ENCODE peak calls at places on chromosomes 7 and 10, in eight cellular contexts. One of them, this sample, is unnamed.

GRCh38 chr7:20596653-20597052 is 18.8 kb upstream of the ABCB5 start:
- DNase-seq in Panc1: peak
- DNase-seq in brain microvascular endothelial cell: peak
- DNase-seq in kidney epithelial cell: peak
- DNase-seq in DND-41: no peak
- DNase-seq in pancreas: no peak
- DNase-seq in cardiac fibroblast: peak
- DNase-seq in AG04450: no peak
- DNase-seq in this sample: peak

GRCh38 chr10:75431180-75432111 is at the start of gene LRMDA:
- DNase-seq in Panc1: no peak
- DNase-seq in brain microvascular endothelial cell: no peak
- DNase-seq in kidney epithelial cell: no peak
- DNase-seq in DND-41: no peak
- DNase-seq in pancreas: peak
- DNase-seq in cardiac fibroblast: peak
- DNase-seq in AG04450: no peak
- DNase-seq in this sample: peak

GRCh38 chr7:121501566-121501965 is 105.5 kb upstream of the FAM3C start:
- DNase-seq in Panc1: no peak
- DNase-seq in brain microvascular endothelial cell: no peak
- DNase-seq in kidney epithelial cell: no peak
- DNase-seq in DND-41: no peak
- DNase-seq in pancreas: no peak
- DNase-seq in cardiac fibroblast: no peak
- DNase-seq in AG04450: no peak
- DNase-seq in this sample: no peak

GRCh38 chr10:79024296-79024695 is 44.5 kb upstream of the ZMIZ1 start:
- DNase-seq in Panc1: no peak
- DNase-seq in brain microvascular endothelial cell: no peak
- DNase-seq in kidney epithelial cell: no peak
- DNase-seq in DND-41: no peak
- DNase-seq in pancreas: no peak
- DNase-seq in cardiac fibroblast: no peak
- DNase-seq in AG04450: no peak
- DNase-seq in this sample: no peak

GRCh38 chr10:11007661-11008060 is 10.0 kb upstream of the CELF2 start:
- DNase-seq in Panc1: no peak
- DNase-seq in brain microvascular endothelial cell: no peak
- DNase-seq in kidney epithelial cell: no peak
- DNase-seq in DND-41: no peak
- DNase-seq in pancreas: no peak
- DNase-seq in cardiac fibroblast: no peak
- DNase-seq in AG04450: no peak
- DNase-seq in this sample: no peak

GRCh38 chr7:121304259-121304658 is 24.5 kb upstream of the WNT16 start:
- DNase-seq in Panc1: no peak
- DNase-seq in brain microvascular endothelial cell: no peak
- DNase-seq in kidney epithelial cell: no peak
- DNase-seq in DND-41: no peak
- DNase-seq in pancreas: no peak
- DNase-seq in cardiac fibroblast: no peak
- DNase-seq in AG04450: no peak
- DNase-seq in this sample: no peak

GRCh38 chr10:69801434-69802315 is at the start of gene COL13A1:
- DNase-seq in Panc1: no peak
- DNase-seq in brain microvascular endothelial cell: peak
- DNase-seq in kidney epithelial cell: no peak
- DNase-seq in DND-41: no peak
- DNase-seq in pancreas: no peak
- DNase-seq in cardiac fibroblast: peak
- DNase-seq in AG04450: no peak
- DNase-seq in this sample: peak

GRCh38 chr7:150927954-150928340 is 50.2 kb downstream of the KCNH2 start:
- DNase-seq in Panc1: no peak
- DNase-seq in brain microvascular endothelial cell: peak
- DNase-seq in kidney epithelial cell: no peak
- DNase-seq in DND-41: no peak
- DNase-seq in pancreas: no peak
- DNase-seq in cardiac fibroblast: peak
- DNase-seq in AG04450: no peak
- DNase-seq in this sample: peak

GRCh38 chr10:22002531-22003110 is 909 bp downstream of the DNAJC1 start:
- DNase-seq in Panc1: no peak
- DNase-seq in brain microvascular endothelial cell: peak
- DNase-seq in kidney epithelial cell: no peak
- DNase-seq in DND-41: peak
- DNase-seq in pancreas: no peak
- DNase-seq in cardiac fibroblast: peak
- DNase-seq in AG04450: no peak
- DNase-seq in this sample: peak

GRCh38 chr10:93352638-93353383 is 129.3 kb downstream of the MYOF start:
- DNase-seq in Panc1: no peak
- DNase-seq in brain microvascular endothelial cell: peak
- DNase-seq in kidney epithelial cell: no peak
- DNase-seq in DND-41: no peak
- DNase-seq in pancreas: no peak
- DNase-seq in cardiac fibroblast: peak
- DNase-seq in AG04450: no peak
- DNase-seq in this sample: peak

GRCh38 chr10:63670291-63670898 is 149.2 kb downstream of the REEP3 start:
- DNase-seq in Panc1: no peak
- DNase-seq in brain microvascular endothelial cell: no peak
- DNase-seq in kidney epithelial cell: no peak
- DNase-seq in DND-41: no peak
- DNase-seq in pancreas: no peak
- DNase-seq in cardiac fibroblast: peak
- DNase-seq in AG04450: no peak
- DNase-seq in this sample: no peak

GRCh38 chr10:89114846-89115625 is 92.1 kb downstream of the CH25H start:
- DNase-seq in Panc1: no peak
- DNase-seq in brain microvascular endothelial cell: no peak
- DNase-seq in kidney epithelial cell: no peak
- DNase-seq in DND-41: no peak
- DNase-seq in pancreas: no peak
- DNase-seq in cardiac fibroblast: peak
- DNase-seq in AG04450: no peak
- DNase-seq in this sample: no peak

GRCh38 chr10:103542764-103543616 is 49.5 kb downstream of the NEURL1 start:
- DNase-seq in Panc1: no peak
- DNase-seq in brain microvascular endothelial cell: peak
- DNase-seq in kidney epithelial cell: no peak
- DNase-seq in DND-41: peak
- DNase-seq in pancreas: peak
- DNase-seq in cardiac fibroblast: peak
- DNase-seq in AG04450: no peak
- DNase-seq in this sample: peak

GRCh38 chr10:130179640-130180039 is 43.4 kb downstream of the GLRX3 start:
- DNase-seq in Panc1: no peak
- DNase-seq in brain microvascular endothelial cell: peak
- DNase-seq in kidney epithelial cell: peak
- DNase-seq in DND-41: peak
- DNase-seq in pancreas: no peak
- DNase-seq in cardiac fibroblast: peak
- DNase-seq in AG04450: peak
- DNase-seq in this sample: peak

GRCh38 chr10:30581779-30582380 is 47.7 kb downstream of the LYZL2 start:
- DNase-seq in Panc1: no peak
- DNase-seq in brain microvascular endothelial cell: peak
- DNase-seq in kidney epithelial cell: no peak
- DNase-seq in DND-41: peak
- DNase-seq in pancreas: no peak
- DNase-seq in cardiac fibroblast: peak
- DNase-seq in AG04450: peak
- DNase-seq in this sample: peak

GRCh38 chr7:85324145-85324799 is 137.4 kb upstream of the SEMA3D start:
- DNase-seq in Panc1: no peak
- DNase-seq in brain microvascular endothelial cell: no peak
- DNase-seq in kidney epithelial cell: no peak
- DNase-seq in DND-41: no peak
- DNase-seq in pancreas: no peak
- DNase-seq in cardiac fibroblast: no peak
- DNase-seq in AG04450: no peak
- DNase-seq in this sample: no peak

GRCh38 chr7:4958477-4959301 is at the start of gene MMD2:
- DNase-seq in Panc1: no peak
- DNase-seq in brain microvascular endothelial cell: no peak
- DNase-seq in kidney epithelial cell: no peak
- DNase-seq in DND-41: no peak
- DNase-seq in pancreas: peak
- DNase-seq in cardiac fibroblast: no peak
- DNase-seq in AG04450: no peak
- DNase-seq in this sample: no peak

GRCh38 chr10:120953897-120954296 is 102.7 kb downstream of the WDR11 start:
- DNase-seq in Panc1: no peak
- DNase-seq in brain microvascular endothelial cell: no peak
- DNase-seq in kidney epithelial cell: no peak
- DNase-seq in DND-41: no peak
- DNase-seq in pancreas: no peak
- DNase-seq in cardiac fibroblast: peak
- DNase-seq in AG04450: no peak
- DNase-seq in this sample: peak

GRCh38 chr10:5447611-5448071 is 35.3 kb downstream of the NET1 start:
- DNase-seq in Panc1: no peak
- DNase-seq in brain microvascular endothelial cell: no peak
- DNase-seq in kidney epithelial cell: no peak
- DNase-seq in DND-41: peak
- DNase-seq in pancreas: no peak
- DNase-seq in cardiac fibroblast: peak
- DNase-seq in AG04450: no peak
- DNase-seq in this sample: peak

DNA sequence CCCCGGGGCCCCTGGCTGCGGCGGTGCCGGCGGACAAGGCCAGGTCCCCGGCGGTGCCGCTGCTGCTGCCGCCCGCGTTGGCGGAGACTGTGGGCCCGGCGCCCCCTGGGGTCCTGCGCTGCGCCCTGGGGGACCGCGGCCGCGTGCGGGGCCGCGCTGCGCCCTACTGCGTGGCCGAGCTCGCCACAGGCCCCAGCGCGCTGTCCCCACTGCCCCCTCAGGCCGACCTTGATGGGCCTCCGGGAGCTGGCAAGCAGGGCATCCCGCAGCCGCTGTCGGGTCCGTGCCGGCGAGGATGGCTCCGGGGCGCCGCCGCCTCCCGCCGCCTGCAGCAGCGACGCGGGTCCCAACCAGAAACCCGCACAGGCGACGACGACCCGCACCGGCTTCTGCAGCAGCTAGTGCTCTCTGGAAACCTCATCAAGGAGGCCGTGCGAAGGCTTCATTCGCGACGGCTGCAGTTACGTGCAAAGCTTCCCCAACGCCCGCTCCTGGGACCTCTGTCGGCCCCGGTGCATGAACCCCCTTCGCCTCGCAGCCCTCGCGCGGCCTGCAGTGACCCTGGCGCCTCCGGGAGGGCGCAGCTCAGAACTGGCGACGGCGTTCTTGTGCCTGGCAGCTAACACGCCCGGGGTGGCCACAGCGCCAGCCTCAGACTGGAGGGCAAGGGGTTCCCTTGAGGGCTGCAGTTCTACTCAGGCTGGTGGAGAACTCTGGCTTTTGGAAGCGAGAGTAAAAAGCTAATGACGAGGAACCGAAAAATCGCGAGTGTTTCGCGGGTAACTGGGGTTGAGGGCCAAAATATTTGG is 804 bp downstream of the FRAT1 start:
- DNase-seq in Panc1: no peak
- DNase-seq in brain microvascular endothelial cell: no peak
- DNase-seq in kidney epithelial cell: no peak
- DNase-seq in DND-41: peak
- DNase-seq in pancreas: peak
- DNase-seq in cardiac fibroblast: no peak
- DNase-seq in AG04450: no peak
- DNase-seq in this sample: peak
- TF ChIP-seq CTCF in Panc1: no peak
- TF ChIP-seq CTCF in brain microvascular endothelial cell: peak
- TF ChIP-seq CTCF in kidney epithelial cell: peak
- TF ChIP-seq CTCF in DND-41: peak
- TF ChIP-seq CTCF in pancreas: no peak
- TF ChIP-seq CTCF in cardiac fibroblast: no peak
- TF ChIP-seq CTCF in AG04450: no peak
- TF ChIP-seq CTCF in this sample: no peak

GRCh38 chr10:113091921-113092320 is 141.9 kb downstream of the TCF7L2 start:
- DNase-seq in Panc1: no peak
- DNase-seq in brain microvascular endothelial cell: no peak
- DNase-seq in kidney epithelial cell: no peak
- DNase-seq in DND-41: no peak
- DNase-seq in pancreas: no peak
- DNase-seq in cardiac fibroblast: no peak
- DNase-seq in AG04450: no peak
- DNase-seq in this sample: no peak

GRCh38 chr10:113096111-113097045 is 146.3 kb downstream of the TCF7L2 start:
- DNase-seq in Panc1: no peak
- DNase-seq in brain microvascular endothelial cell: no peak
- DNase-seq in kidney epithelial cell: no peak
- DNase-seq in DND-41: no peak
- DNase-seq in pancreas: no peak
- DNase-seq in cardiac fibroblast: no peak
- DNase-seq in AG04450: no peak
- DNase-seq in this sample: peak

GRCh38 chr10:113093188-113094113 is 143.4 kb downstream of the TCF7L2 start:
- DNase-seq in Panc1: peak
- DNase-seq in brain microvascular endothelial cell: no peak
- DNase-seq in kidney epithelial cell: peak
- DNase-seq in DND-41: no peak
- DNase-seq in pancreas: no peak
- DNase-seq in cardiac fibroblast: peak
- DNase-seq in AG04450: no peak
- DNase-seq in this sample: peak

GRCh38 chr10:113095419-113095818 is 145.4 kb downstream of the TCF7L2 start:
- DNase-seq in Panc1: no peak
- DNase-seq in brain microvascular endothelial cell: no peak
- DNase-seq in kidney epithelial cell: no peak
- DNase-seq in DND-41: no peak
- DNase-seq in pancreas: no peak
- DNase-seq in cardiac fibroblast: no peak
- DNase-seq in AG04450: no peak
- DNase-seq in this sample: no peak

GRCh38 chr10:113094114-113094486 is 144.1 kb downstream of the TCF7L2 start:
- DNase-seq in Panc1: no peak
- DNase-seq in brain microvascular endothelial cell: no peak
- DNase-seq in kidney epithelial cell: no peak
- DNase-seq in DND-41: no peak
- DNase-seq in pancreas: no peak
- DNase-seq in cardiac fibroblast: peak
- DNase-seq in AG04450: no peak
- DNase-seq in this sample: peak
- H3K4me3 ChIP-seq in Panc1: peak
- H3K4me3 ChIP-seq in brain microvascular endothelial cell: no peak
- H3K4me3 ChIP-seq in kidney epithelial cell: no peak
- H3K4me3 ChIP-seq in DND-41: no peak
- H3K4me3 ChIP-seq in pancreas: no peak
- H3K4me3 ChIP-seq in cardiac fibroblast: no peak
- H3K4me3 ChIP-seq in AG04450: no peak
- H3K4me3 ChIP-seq in this sample: no peak

GRCh38 chr10:125008689-125009579 is 67.0 kb downstream of the ZRANB1 start:
- DNase-seq in Panc1: no peak
- DNase-seq in brain microvascular endothelial cell: no peak
- DNase-seq in kidney epithelial cell: no peak
- DNase-seq in DND-41: no peak
- DNase-seq in pancreas: peak
- DNase-seq in cardiac fibroblast: no peak
- DNase-seq in AG04450: no peak
- DNase-seq in this sample: peak
- TF ChIP-seq CTCF in Panc1: no peak
- TF ChIP-seq CTCF in brain microvascular endothelial cell: no peak
- TF ChIP-seq CTCF in kidney epithelial cell: no peak
- TF ChIP-seq CTCF in DND-41: no peak
- TF ChIP-seq CTCF in pancreas: no peak
- TF ChIP-seq CTCF in cardiac fibroblast: no peak
- TF ChIP-seq CTCF in AG04450: no peak
- TF ChIP-seq CTCF in this sample: no peak

GRCh38 chr7:73766556-73767229 is 3.4 kb downstream of the CLDN3 start:
- DNase-seq in Panc1: no peak
- DNase-seq in brain microvascular endothelial cell: no peak
- DNase-seq in kidney epithelial cell: no peak
- DNase-seq in DND-41: no peak
- DNase-seq in pancreas: peak
- DNase-seq in cardiac fibroblast: no peak
- DNase-seq in AG04450: no peak
- DNase-seq in this sample: no peak
- H3K4me3 ChIP-seq in Panc1: no peak
- H3K4me3 ChIP-seq in brain microvascular endothelial cell: no peak
- H3K4me3 ChIP-seq in kidney epithelial cell: no peak
- H3K4me3 ChIP-seq in DND-41: no peak
- H3K4me3 ChIP-seq in pancreas: no peak
- H3K4me3 ChIP-seq in cardiac fibroblast: no peak
- H3K4me3 ChIP-seq in AG04450: no peak
- H3K4me3 ChIP-seq in this sample: no peak

This sample was measured in epithelial cell of esophagus.